ENCODE peak calls at places on chromosomes 4 and X, in ten cellular contexts. I is HCT116, N is A549, P is right atrium auricular region, H is endothelial cell of umbilical vein, T is mucosa of descending colon, J is IMR-90, O is stomach, X is BE2C, S is transverse colon. U is an unnamed sample. For H3K4me1, the result is how much of the 10 kb centered on the place peaks cover.

GRCh38 chr4:48141048-48141447 is 7.0 kb upstream of the TXK start:
- DNase-seq in I (no peak), O (no peak), S (no peak), T (no peak), J (peak), H (peak), P (no peak), N (peak), X (no peak), U (peak)

GRCh38 chrX:49710744-49711319 is 15.0 kb upstream of the PAGE1 start:
- DNase-seq in N (no peak), H (no peak), O (no peak), T (no peak), J (no peak), X (no peak), I (no peak), S (no peak), P (no peak), U (no peak)

GRCh38 chr4:139844459-139845036 is 178.9 kb downstream of the MGST2 start:
- DNase-seq in I (no peak), S (no peak), O (no peak), H (no peak), T (no peak), P (no peak), X (peak), J (no peak), N (no peak), U (no peak)

GRCh38 chr4:8201341-8201781 is 2.3 kb downstream of the SH3TC1 start:
- DNase-seq in P (no peak), I (no peak), O (no peak), X (peak), N (no peak), J (no peak), T (no peak), H (peak), S (peak), U (no peak)

GRCh38 chr4:156584100-156584499 is 387.5 kb downstream of the PDGFC start:
- DNase-seq in X (no peak), I (no peak), T (no peak), P (no peak), O (no peak), S (no peak), J (no peak), N (no peak), H (peak), U (peak)

GRCh38 chrX:73832319-73832718 is 269.3 kb downstream of the CHIC1 start:
- DNase-seq in N (no peak), S (no peak), O (no peak), I (no peak), P (no peak), J (no peak), T (no peak), H (no peak), X (no peak), U (no peak)

GRCh38 chr4:155889036-155889793 is 14.3 kb upstream of the TDO2 start:
- DNase-seq in I (no peak), N (no peak), O (no peak), P (no peak), T (no peak), X (no peak), S (no peak), H (peak), J (peak), U (no peak)

GRCh38 chrX:24525455-24525854 is 60.4 kb downstream of the PDK3 start:
- DNase-seq in O (no peak), X (no peak), H (no peak), T (no peak), S (no peak), N (no peak), P (no peak), J (no peak), I (no peak), U (no peak)

GRCh38 chr4:179615704-179616103 is 2173.5 kb upstream of the AGA start:
- DNase-seq in J (no peak), T (no peak), H (no peak), N (no peak), X (no peak), O (no peak), S (no peak), I (no peak), P (no peak), U (no peak)

GRCh38 chrX:18898517-18898916 is 85.4 kb downstream of the PHKA2 start:
- DNase-seq in X (no peak), J (no peak), H (no peak), P (no peak), I (no peak), S (no peak), T (no peak), N (no peak), O (no peak), U (no peak)

GRCh38 chr4:1598641-1599481 is 85.3 kb downstream of the FAM53A start:
- DNase-seq in O (no peak), P (no peak), N (no peak), X (no peak), T (no peak), H (no peak), J (no peak), I (no peak), S (no peak), U (no peak)

GRCh38 chr4:88724406-88724805 is 26.8 kb upstream of the NAP1L5 start:
- DNase-seq in H (no peak), J (no peak), N (no peak), X (no peak), O (no peak), I (no peak), P (no peak), T (no peak), S (no peak), U (no peak)

GRCh38 chr4:76982638-76983579 is 33.4 kb downstream of the SEPTIN11 start:
- DNase-seq in I (no peak), T (no peak), X (no peak), P (no peak), O (no peak), H (no peak), S (no peak), N (peak), J (peak), U (no peak)

GRCh38 chr4:78644744-78645330 is 93.3 kb downstream of the ANXA3 start:
- DNase-seq in J (peak), N (peak), O (peak), H (peak), P (peak), X (peak), I (peak), T (peak), S (peak), U (peak)

DNA sequence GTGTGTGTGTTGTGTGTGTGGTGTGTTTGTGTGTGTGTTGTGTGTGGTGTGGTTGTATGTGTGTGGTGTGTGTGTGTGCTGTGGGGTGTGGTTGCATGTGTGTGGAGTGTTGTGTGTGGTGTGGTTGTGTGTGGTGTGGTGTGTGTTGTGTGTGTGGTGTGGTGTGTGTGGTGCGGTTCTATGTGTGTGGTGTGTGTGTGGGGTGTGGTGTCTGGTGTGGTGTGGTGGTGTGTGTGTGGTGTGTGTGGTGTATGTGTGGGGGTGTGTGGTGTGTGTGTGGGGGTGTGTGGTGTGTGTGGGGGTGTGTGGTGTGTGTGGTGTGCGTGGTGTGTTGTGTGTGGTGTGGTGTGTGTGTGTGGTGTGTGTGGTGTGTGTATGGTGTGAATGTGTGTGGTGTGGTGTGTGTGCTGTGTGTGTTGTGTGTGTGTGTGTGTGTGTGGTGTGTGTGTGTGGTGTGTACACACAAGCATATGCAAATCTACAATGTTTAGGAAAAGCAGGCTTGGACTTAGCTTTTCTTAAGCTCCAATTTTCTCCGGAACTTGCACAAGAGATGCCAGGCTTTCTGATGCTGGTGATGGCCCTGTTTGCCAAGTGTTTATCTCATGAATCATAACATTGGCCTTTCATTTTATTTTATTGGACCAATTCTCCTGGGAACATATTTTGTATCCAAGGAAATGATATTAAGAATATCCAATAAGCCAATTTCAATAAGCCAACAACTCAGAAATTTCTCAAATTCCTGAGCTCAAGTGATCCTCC is 148.7 kb downstream of the SPATA18 start:
- DNase-seq in I (no peak), O (no peak), P (no peak), J (peak), N (peak), X (no peak), T (no peak), S (no peak), H (no peak), U (peak)
- H3K4me1 ChIP-seq in I (under half), O (under half), P (under half), J (under half), N (under half), X (under half), T (under half), S (under half), H (under half), U (under half)

GRCh38 chr4:82694106-82694505 is 104.5 kb downstream of the SCD5 start:
- DNase-seq in N (no peak), P (no peak), J (no peak), I (no peak), S (no peak), O (no peak), T (no peak), H (peak), X (no peak), U (no peak)
- H3K4me1 ChIP-seq in N (under half), P (under half), J (under half), I (under half), S (under half), O (under half), T (under half), H (under half), X (under half), U (under half)

GRCh38 chr4:118762753-118763477 is 73.0 kb downstream of the SEC24D start:
- DNase-seq in I (no peak), X (no peak), N (no peak), T (no peak), P (no peak), H (no peak), S (no peak), O (no peak), J (no peak), U (no peak)

GRCh38 chr4:118762146-118762545 is 73.8 kb downstream of the SEC24D start:
- DNase-seq in N (no peak), X (peak), S (no peak), P (no peak), T (no peak), O (no peak), H (no peak), I (no peak), J (no peak), U (no peak)

GRCh38 chr4:118767109-118767508 is 68.8 kb downstream of the SEC24D start:
- DNase-seq in J (no peak), N (no peak), T (no peak), X (no peak), O (no peak), H (no peak), P (no peak), I (no peak), S (no peak), U (no peak)

GRCh38 chr4:118769152-118769551 is 66.8 kb downstream of the SEC24D start:
- DNase-seq in O (no peak), N (no peak), P (no peak), H (no peak), J (no peak), T (no peak), I (no peak), S (no peak), X (no peak), U (no peak)

DNA sequence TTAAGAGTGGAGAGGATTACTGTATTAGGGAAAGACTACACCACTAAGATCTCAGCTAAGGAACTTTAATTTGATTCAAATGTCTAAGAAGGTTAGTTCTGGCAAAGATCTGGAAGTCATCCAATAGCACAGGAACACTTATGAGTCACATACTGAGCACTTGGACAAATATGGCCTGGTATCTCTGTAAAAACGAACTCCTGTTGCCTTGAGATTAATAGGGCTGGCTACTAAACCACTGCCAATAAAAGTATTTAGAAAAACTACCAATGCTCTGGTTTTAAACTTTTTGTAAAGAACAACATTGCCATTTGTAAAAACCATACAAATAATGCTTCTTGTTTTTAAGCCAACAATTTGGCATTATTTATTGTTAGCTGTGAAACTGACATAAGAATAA is 70.5 kb downstream of the SEC24D start:
- DNase-seq in T (no peak), I (peak), X (no peak), N (peak), H (peak), P (no peak), O (no peak), J (peak), S (no peak), U (no peak)
- H3K4me1 ChIP-seq in T (under half), I (under half), X (under half), N (under half), H (under half), P (under half), O (half or more), J (under half), S (half or more), U (under half)

DNA sequence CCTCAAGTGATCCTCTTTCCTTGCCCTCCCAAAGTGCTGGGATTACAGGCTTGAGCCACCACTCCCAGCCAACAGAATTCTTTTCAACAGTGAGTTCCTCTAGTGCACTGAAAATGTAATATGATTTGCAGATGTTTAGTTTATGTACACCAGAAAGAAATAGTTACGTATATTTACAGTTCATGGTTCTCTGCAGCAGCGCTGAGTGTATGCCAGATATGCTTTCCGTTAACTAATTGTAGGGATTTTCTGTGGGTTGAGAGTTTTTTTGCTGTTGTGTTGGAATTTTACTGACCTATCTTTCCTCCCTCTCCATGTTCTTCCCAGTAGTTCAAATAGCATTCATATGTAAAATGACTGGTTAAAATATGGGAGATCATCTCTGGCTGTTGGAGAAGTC is 44.0 kb downstream of the GAB1 start:
- DNase-seq in N (no peak), P (no peak), J (peak), S (no peak), I (no peak), O (no peak), H (no peak), X (no peak), T (no peak), U (no peak)
- H3K4me1 ChIP-seq in N (under half), P (under half), J (under half), S (half or more), I (under half), O (half or more), H (under half), X (under half), T (under half), U (under half)

GRCh38 chr4:41381384-41381783 is 124.7 kb downstream of the UCHL1 start:
- DNase-seq in S (no peak), X (no peak), T (no peak), I (no peak), J (no peak), O (no peak), N (no peak), P (no peak), H (no peak), U (no peak)
- H3K4me1 ChIP-seq in S (under half), X (under half), T (under half), I (under half), J (under half), O (under half), N (under half), P (under half), H (under half), U (under half)

DNA sequence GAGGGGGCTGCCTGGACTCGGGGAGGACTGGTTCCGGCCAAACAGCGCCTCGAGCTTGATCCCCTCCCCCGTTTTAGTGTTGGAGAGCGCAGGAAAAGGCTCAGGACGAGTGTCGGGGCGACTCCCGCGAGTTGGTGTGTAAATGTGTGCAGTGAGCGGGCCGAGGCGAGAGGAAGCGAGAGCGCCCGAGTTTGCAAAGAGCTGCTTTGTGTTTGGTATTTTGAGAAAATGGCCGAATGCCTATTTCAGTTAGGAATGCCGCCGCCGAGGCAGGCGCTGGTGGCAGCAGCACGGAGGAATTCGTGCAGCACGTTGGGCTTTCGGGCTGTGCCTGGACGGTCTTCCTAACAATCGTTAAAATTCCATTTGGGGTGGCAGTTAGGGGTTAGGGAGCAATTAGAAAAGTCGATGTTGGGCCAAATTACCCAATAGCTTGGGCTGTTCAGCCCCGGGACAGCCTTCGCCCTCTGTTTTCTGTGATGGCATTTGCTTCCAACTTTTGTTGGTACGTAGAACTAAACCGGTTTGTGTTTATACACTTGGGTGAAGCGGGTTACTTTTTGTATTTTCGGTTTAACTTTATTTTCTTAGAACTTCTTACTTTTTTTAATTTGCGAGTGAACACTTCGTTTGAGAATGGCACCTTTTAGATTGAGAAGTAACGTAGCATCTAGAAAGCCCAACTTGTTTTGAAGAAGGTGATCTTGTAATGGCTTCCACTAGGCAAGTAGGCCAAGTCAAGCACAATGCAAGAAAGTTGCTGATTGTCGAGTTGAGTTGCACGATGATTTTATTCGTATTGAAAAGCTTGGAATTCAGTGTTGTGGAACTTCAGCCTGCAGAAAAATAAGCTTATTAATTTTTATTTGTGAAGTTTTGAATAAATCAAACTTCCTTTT is 1.6 kb downstream of the REST start:
- DNase-seq in T (peak), H (peak), J (peak), P (peak), N (peak), I (no peak), X (no peak), S (peak), O (peak), U (peak)
- H3K4me1 ChIP-seq in T (under half), H (under half), J (under half), P (under half), N (under half), I (under half), X (under half), S (under half), O (half or more), U (under half)